ENCODE peak calls at places on chromosomes 2 and 18, in eight cellular contexts. M, F, D, J, A, V, W and C are unnamed samples.

GRCh38 chr2:30865892-30866681 is 58.8 kb upstream of the CAPN13 start:
- DNase-seq in M (no peak), F (no peak), D (no peak), J (no peak), A (no peak), V (no peak), W (no peak), C (no peak)

GRCh38 chr2:138811454-138811853 is 31.3 kb upstream of the NXPH2 start:
- DNase-seq in M (no peak), F (no peak), D (no peak), J (no peak), A (no peak), V (no peak), W (no peak), C (no peak)

GRCh38 chr2:70190086-70190412 is 770 bp downstream of the C2orf42 start:
- DNase-seq in M (peak), F (no peak), D (peak), J (peak), A (no peak), V (no peak), W (peak), C (no peak)

GRCh38 chr2:189109921-189110397 is 69.6 kb downstream of the COL5A2 start:
- DNase-seq in M (peak), F (no peak), D (peak), J (peak), A (peak), V (no peak), W (no peak), C (no peak)

GRCh38 chr2:241546771-241547498 is 11.6 kb upstream of the BOK start:
- DNase-seq in M (peak), F (no peak), D (no peak), J (peak), A (no peak), V (no peak), W (no peak), C (no peak)

GRCh38 chr2:33839791-33840190 is 240.7 kb upstream of the FAM98A start:
- DNase-seq in M (no peak), F (no peak), D (no peak), J (no peak), A (no peak), V (no peak), W (no peak), C (no peak)

GRCh38 chr2:19607400-19607799 is 249.0 kb upstream of the OSR1 start:
- DNase-seq in M (peak), F (peak), D (no peak), J (no peak), A (no peak), V (no peak), W (no peak), C (no peak)

GRCh38 chr18:31050635-31051034 is 8.1 kb upstream of the DSC3 start:
- DNase-seq in M (no peak), F (no peak), D (peak), J (no peak), A (no peak), V (no peak), W (no peak), C (peak)

GRCh38 chr18:5266721-5267120 is 28.8 kb downstream of the ZBTB14 start:
- DNase-seq in M (no peak), F (no peak), D (no peak), J (no peak), A (no peak), V (no peak), W (no peak), C (no peak)

GRCh38 chr2:25290811-25291510 is 50.8 kb downstream of the DNMT3A start:
- DNase-seq in M (peak), F (no peak), D (no peak), J (no peak), A (no peak), V (no peak), W (no peak), C (no peak)

GRCh38 chr18:10523544-10523943 is 2.3 kb upstream of the NAPG start:
- DNase-seq in M (no peak), F (no peak), D (no peak), J (no peak), A (no peak), V (no peak), W (no peak), C (no peak)

GRCh38 chr18:10522574-10522973 is 3.3 kb upstream of the NAPG start:
- DNase-seq in M (no peak), F (no peak), D (no peak), J (no peak), A (no peak), V (no peak), W (no peak), C (no peak)

GRCh38 chr18:10518595-10519273 is 7.1 kb upstream of the NAPG start:
- DNase-seq in M (peak), F (no peak), D (no peak), J (peak), A (peak), V (no peak), W (no peak), C (no peak)

GRCh38 chr18:10519366-10519765 is 6.5 kb upstream of the NAPG start:
- DNase-seq in M (peak), F (no peak), D (no peak), J (no peak), A (no peak), V (no peak), W (no peak), C (no peak)

GRCh38 chr18:10519999-10520935 is 5.6 kb upstream of the NAPG start:
- DNase-seq in M (peak), F (peak), D (peak), J (peak), A (peak), V (peak), W (peak), C (peak)
- TF ChIP-seq CTCF in M (peak), F (peak), D (peak), J (peak), A (peak), V (peak), W (peak), C (peak)

GRCh38 chr2:63023444-63023843 is 27.2 kb upstream of the OTX1 start:
- DNase-seq in M (peak), F (peak), D (peak), J (no peak), A (no peak), V (no peak), W (no peak), C (peak)
- TF ChIP-seq CTCF in M (peak), F (peak), D (peak), J (no peak), A (no peak), V (no peak), W (peak), C (peak)

DNA sequence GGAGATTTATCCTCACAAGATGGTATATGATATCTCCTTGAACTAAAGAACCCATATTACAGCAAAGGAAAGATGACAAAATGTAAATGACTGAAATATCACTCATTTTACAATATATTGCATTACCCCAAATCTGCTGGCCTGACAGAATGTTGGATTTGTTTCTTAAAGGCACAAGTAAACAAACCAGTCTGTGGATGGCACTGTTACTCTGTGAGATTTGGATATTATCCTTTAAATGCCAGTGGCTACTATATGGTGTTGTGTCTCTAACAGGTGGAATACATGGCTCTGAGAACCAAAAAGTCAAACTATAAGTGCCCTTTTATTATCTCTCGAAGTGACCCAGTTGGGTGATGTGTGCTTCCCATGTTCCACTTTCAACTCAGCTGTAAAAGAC is 125.7 kb downstream of the PDE1A start:
- DNase-seq in M (no peak), F (peak), D (no peak), J (no peak), A (no peak), V (no peak), W (no peak), C (peak)
- TF ChIP-seq CTCF in M (peak), F (no peak), D (no peak), J (no peak), A (no peak), V (no peak), W (no peak), C (peak)

GRCh38 chr2:11157296-11157695 is 2.0 kb downstream of the SLC66A3 start:
- DNase-seq in M (no peak), F (no peak), D (no peak), J (no peak), A (no peak), V (no peak), W (no peak), C (no peak)

GRCh38 chr2:11154460-11155325 is 574 bp upstream of the SLC66A3 start:
- DNase-seq in M (peak), F (peak), D (peak), J (peak), A (peak), V (peak), W (peak), C (peak)

GRCh38 chr2:11156396-11157075 is 1.3 kb downstream of the SLC66A3 start:
- DNase-seq in M (no peak), F (no peak), D (no peak), J (no peak), A (no peak), V (no peak), W (no peak), C (no peak)

GRCh38 chr2:11157731-11158130 is 2.5 kb downstream of the SLC66A3 start:
- DNase-seq in M (no peak), F (no peak), D (no peak), J (no peak), A (no peak), V (no peak), W (no peak), C (no peak)

GRCh38 chr2:11155326-11156059 is at the start of gene SLC66A3:
- DNase-seq in M (peak), F (peak), D (peak), J (no peak), A (no peak), V (no peak), W (peak), C (peak)
- TF ChIP-seq CTCF in M (no peak), F (no peak), D (no peak), J (no peak), A (no peak), V (no peak), W (peak), C (no peak)

DNA sequence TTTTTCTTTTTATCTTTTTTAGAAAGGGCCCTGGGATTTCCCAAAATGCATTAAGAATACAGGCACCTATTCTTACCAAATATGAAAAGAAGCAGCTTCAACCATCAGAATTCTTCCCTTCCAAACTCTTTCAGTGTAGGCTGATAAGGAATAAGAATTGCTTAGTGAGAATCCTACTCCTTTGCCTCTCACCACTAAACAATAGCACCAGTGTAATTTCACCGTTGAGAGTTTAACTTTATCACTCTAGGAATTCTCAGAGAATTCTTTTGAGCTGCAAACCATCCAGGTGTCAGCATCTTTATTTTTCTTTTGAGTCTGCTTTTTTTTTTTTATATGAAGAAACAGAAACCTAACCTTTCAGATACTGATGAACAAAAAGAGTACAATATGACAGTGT is 194.9 kb downstream of the RIT2 start:
- DNase-seq in M (no peak), F (no peak), D (no peak), J (no peak), A (no peak), V (no peak), W (no peak), C (no peak)
- TF ChIP-seq CTCF in M (no peak), F (no peak), D (no peak), J (no peak), A (no peak), V (no peak), W (no peak), C (no peak)

DNA sequence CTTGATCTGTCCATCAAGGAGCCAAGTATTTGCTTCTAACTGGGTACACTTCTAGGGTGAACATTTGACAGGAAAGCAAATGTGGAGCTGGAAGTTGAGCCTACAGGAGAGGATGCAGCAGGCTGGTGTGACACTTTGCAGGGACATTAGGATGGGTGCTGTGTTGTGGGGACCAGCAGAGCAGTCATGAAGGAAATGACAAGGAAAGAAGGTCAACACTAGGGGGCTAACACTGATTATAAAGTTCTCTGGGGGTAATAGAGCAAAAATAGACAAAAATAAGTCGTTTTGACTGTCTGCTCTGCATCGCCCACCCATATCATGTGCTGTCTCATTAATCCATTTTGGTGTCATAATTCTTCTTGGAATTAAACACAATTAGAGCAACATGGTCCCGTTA is 652.4 kb downstream of the STK39 start:
- DNase-seq in M (no peak), F (no peak), D (no peak), J (no peak), A (no peak), V (no peak), W (no peak), C (no peak)
- TF ChIP-seq CTCF in M (no peak), F (peak), D (no peak), J (no peak), A (no peak), V (no peak), W (no peak), C (no peak)

DNA sequence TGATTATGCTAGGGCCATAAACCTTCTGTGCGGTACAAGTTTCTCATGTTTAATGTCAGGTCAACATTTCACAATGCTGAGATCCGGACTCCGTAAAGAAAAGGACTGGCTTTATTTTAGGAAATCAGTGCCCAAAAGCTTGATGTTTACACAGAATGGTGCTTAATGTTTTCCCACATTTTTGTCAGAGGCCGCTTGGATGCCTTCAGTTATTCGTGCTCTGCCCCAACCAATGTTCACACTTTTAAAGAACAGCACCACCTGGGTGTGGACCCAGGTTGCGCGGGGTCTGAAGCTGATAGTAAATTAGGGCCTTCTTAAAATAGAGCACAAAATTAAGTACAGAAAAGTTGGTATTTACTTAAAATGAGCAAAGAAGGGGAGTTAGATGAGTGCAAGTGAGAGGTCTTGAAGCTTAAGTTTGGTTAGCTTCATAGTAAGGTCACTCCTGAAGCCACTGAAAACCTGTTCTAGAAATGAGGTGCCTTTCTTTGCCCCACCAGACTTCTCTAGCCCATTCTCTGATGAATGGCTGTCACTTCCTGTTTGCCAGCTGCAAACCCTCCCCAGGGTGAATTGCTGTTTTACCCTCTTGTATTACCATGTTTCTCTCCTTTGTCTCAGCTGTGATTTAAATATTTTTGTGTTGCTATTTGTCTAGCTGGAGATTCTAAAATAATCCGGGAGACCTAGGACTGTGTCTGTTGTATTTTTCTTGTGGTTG is 20.5 kb downstream of the SLC3A1 start:
- DNase-seq in M (no peak), F (no peak), D (peak), J (no peak), A (no peak), V (no peak), W (no peak), C (no peak)
- TF ChIP-seq CTCF in M (no peak), F (no peak), D (peak), J (no peak), A (no peak), V (no peak), W (no peak), C (no peak)

DNA sequence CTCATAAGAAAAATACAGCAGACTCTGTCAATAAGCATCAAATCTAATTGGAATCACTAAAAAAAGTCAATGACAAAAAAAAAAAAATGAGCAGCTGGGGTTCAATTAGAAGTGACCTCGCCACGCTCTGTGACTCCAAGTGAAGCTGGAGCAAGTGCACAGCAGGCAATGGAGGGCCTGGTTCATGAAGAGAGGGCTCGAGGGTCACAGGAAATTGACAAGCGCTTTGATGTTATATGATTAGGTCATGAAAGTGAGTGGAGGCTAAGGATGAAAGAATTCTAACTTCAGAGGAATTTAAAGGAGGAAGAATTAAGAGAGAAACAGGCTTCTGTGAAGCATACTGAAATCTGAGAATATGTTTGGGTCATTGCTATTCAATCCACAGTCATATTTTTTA is 85.4 kb upstream of the TMEM18 start:
- DNase-seq in M (no peak), F (no peak), D (no peak), J (peak), A (no peak), V (no peak), W (no peak), C (no peak)
- TF ChIP-seq CTCF in M (no peak), F (no peak), D (no peak), J (no peak), A (no peak), V (no peak), W (no peak), C (no peak)